ENCODE peak calls at places on chromosome 17, in eight cellular contexts. L is ovary, F is SK-N-MC, O is Panc1, Z is cardiac muscle cell, D is colonic mucosa, B is left ventricle myocardium inferior, J is mesenchymal stem cell. W is an unnamed sample. For H3K9me3, the result is how much of the 10 kb centered on the place peaks cover.

GRCh38 chr17:73494955-73495349 is 149.3 kb downstream of the SDK2 start:
- DNase-seq in O (no peak), F (no peak), L (no peak), D (no peak), J (no peak), B (no peak), Z (no peak), W (no peak)

GRCh38 chr17:78724544-78724943 is 57.5 kb downstream of the CYTH1 start:
- DNase-seq in J (no peak), Z (no peak), B (no peak), L (no peak), F (no peak), O (no peak), D (no peak), W (no peak)

GRCh38 chr17:71422968-71423367 is 697.9 kb upstream of the SOX9 start:
- DNase-seq in L (no peak), O (no peak), Z (no peak), D (no peak), F (no peak), J (no peak), B (no peak), W (no peak)

GRCh38 chr17:49742256-49742655 is 21.7 kb downstream of the FAM117A start:
- DNase-seq in Z (peak), J (no peak), L (no peak), D (no peak), F (no peak), O (no peak), B (no peak), W (no peak)

GRCh38 chr17:74865504-74866197 is 6.0 kb upstream of the GRIN2C start:
- DNase-seq in J (no peak), L (no peak), F (no peak), O (no peak), D (no peak), B (no peak), Z (no peak), W (no peak)

GRCh38 chr17:65572186-65572580 is 10.7 kb upstream of the AXIN2 start:
- DNase-seq in D (no peak), Z (no peak), O (no peak), F (no peak), L (no peak), J (no peak), B (no peak), W (no peak)

GRCh38 chr17:83065660-83066542 is 13.5 kb upstream of the METRNL start:
- DNase-seq in B (peak), J (no peak), D (peak), F (no peak), Z (no peak), L (peak), O (no peak), W (no peak)

GRCh38 chr17:64466019-64466735 is 17.3 kb downstream of the MILR1 start:
- DNase-seq in F (no peak), Z (no peak), L (no peak), B (no peak), O (no peak), J (no peak), D (no peak), W (no peak)

GRCh38 chr17:63082952-63083351 is 116.9 kb downstream of the TANC2 start:
- DNase-seq in F (no peak), L (no peak), D (no peak), J (peak), O (no peak), B (no peak), Z (no peak), W (no peak)

GRCh38 chr17:44931376-44931775 is 16.1 kb upstream of the GFAP start:
- DNase-seq in F (no peak), B (peak), J (no peak), O (no peak), D (no peak), L (no peak), Z (no peak), W (no peak)

DNA sequence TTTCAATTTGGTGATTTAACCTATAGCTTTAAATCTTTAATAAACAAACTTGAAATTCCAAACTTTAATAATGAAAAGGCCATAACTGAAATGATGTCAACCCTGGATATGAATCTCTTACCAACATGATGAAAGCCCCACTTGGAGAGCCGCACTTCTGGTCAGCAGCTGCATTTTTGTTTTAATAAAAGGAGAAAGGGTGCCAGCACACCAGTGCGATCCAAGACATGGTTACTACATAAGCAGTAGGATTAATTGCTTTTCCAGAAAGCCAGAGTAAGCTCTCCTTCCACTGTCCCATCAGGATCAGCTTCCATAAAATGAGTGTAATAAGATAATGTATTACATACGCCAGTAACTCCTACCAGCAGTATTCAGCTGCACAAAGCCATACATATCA is 26.2 kb upstream of the NACA2 start:
- DNase-seq in O (no peak), Z (no peak), J (no peak), D (no peak), F (no peak), L (no peak), B (no peak), W (no peak)
- H3K9me3 ChIP-seq in O (under half), Z (under half), J (half or more), D (under half), F (under half), L (under half), B (under half), W (under half)

DNA sequence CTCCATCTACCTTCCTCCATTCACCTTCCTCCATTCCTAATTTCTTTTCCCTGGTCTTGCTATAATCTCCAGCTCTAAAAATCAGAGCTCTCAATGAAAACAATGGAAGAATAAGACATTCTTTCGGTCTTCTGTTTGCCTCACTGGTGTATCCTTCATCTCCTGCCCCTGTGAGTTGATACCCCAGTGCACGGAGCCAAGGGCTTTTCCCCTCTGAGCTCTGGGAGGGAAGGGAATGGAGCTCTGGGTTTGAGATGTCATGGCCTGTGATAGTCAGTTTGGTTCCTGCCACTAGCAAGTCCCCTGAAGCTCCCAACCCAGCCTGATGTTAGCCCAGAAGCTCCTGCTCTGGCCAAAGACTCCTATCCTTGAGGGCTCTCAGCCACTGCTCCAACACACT is 36.6 kb upstream of the DNAH9 start:
- DNase-seq in J (no peak), Z (no peak), B (no peak), D (no peak), L (no peak), O (no peak), F (no peak), W (no peak)
- H3K9me3 ChIP-seq in J (under half), Z (under half), B (under half), D (under half), L (under half), O (under half), F (under half), W (under half)

GRCh38 chr17:52546493-52546892 is 388.0 kb upstream of the CA10 start:
- DNase-seq in F (no peak), Z (no peak), B (no peak), L (no peak), D (no peak), O (no peak), J (no peak), W (no peak)
- H3K9me3 ChIP-seq in F (under half), Z (under half), B (under half), L (under half), D (under half), O (under half), J (under half), W (under half)

DNA sequence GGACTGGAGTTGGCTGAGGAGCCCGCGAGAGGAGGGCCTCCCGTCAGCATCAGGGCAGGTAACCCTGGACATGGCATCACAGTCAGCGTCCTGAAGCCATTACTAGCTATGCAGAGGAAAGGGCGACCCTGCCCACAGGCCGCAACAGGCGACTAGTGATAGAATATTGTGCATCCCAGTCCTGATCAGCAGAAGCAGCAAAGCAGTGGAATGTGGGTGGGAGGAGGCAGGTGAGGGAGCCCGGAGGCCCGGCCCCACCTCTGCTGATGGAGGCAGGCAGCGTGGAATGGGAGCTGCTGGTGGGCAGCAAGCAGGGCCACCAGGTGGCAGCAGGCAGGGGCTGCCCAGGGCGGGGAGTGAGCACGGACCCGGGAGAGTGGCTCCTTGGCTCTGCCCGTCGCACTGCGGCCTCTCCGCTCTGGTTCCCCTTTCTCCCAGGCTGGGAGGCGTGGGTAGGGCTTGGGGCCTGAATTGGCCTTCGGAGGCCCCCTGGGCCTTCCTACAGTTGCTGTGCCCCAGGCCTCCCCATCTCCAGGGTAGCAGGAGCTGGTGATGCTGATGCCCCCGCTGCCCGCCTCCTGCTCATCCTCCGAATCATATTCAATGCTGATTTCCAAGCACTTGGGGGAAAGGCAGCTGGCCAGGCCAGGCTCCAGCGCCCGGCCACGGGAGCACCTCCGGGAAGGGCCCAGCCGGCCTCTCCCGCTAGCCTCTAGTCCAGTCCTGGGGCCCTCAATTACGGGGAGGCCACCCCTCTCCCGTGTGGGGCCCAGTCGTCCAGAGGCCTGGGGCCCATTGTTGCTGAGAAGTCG is 20.2 kb downstream of the TSPOAP1 start:
- DNase-seq in B (no peak), Z (peak), F (no peak), D (no peak), O (no peak), L (no peak), J (no peak), W (no peak)
- H3K9me3 ChIP-seq in B (under half), Z (under half), F (under half), D (under half), O (under half), L (under half), J (under half), W (under half)

DNA sequence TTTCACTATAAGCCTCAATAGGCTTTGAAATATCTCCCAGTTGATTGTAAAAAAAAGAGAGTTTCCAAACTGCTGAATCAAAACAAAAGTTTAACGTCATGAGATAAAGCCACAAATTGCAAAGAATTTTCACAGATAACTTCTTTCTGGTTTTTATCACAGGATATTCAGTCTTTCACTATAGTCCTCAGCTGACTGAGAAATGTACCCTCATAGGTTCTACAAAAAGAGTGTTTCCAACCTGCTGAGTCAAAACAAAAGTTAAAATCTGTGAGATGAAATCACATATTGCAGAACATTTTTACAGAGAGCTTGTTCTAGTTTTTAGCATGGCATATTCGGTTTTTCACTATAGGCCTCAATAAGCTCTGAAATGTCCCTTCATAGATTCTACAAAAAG is 559.2 kb downstream of the KCNJ18 start:
- DNase-seq in Z (no peak), L (no peak), J (no peak), B (no peak), F (no peak), D (no peak), O (no peak), W (no peak)
- H3K9me3 ChIP-seq in Z (under half), L (under half), J (under half), B (under half), F (under half), D (under half), O (under half), W (under half)

DNA sequence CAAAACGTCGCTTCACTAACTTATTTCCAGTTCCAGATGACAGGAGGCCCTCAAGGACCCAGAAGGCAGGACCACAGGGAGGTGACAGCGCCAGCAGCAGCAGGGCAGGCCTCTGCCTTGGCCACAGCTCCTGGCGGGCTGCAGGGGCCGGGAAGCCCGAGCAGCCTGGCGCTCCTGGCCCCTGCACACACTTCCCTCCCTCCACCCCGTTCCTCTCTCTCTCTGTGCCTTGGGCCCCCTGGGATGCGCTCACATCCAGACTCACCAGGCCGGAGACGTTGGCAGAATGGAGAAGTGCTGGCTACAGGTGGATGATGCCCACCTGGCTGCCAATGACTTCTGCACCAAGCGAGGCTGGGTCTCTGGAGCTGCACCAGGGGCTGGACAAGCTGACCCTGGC is 12.7 kb downstream of the ZNF594 start:
- DNase-seq in O (no peak), B (no peak), Z (no peak), F (no peak), L (no peak), D (no peak), J (no peak), W (no peak)
- H3K9me3 ChIP-seq in O (half or more), B (half or more), Z (under half), F (under half), L (half or more), D (under half), J (half or more), W (under half)

GRCh38 chr17:54280741-54281140 is 458.0 kb downstream of the KIF2B start:
- DNase-seq in B (no peak), L (no peak), Z (no peak), O (no peak), D (no peak), F (no peak), J (no peak), W (no peak)
- H3K9me3 ChIP-seq in B (under half), L (under half), Z (under half), O (under half), D (under half), F (under half), J (under half), W (under half)

DNA sequence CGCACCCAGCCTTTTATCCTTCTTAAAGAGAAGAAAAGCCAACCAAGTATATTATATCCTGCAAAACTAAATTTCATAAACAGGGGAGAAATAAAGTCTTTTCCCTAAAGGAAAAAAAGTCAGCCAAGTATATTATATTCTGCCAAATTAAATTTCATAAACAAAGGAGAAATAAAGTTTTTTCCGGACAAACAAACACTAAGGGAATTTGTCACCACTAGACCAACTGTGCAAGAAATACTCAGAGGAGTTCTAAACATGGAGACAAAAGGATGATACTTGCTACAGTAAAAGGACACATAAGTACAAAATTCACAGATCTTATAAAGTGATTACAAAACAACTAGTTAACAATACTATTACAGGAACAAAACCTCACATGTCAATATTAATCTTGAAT is 14.4 kb upstream of the CCL18 start:
- DNase-seq in D (no peak), J (no peak), Z (no peak), B (no peak), F (no peak), O (no peak), L (no peak), W (no peak)
- H3K9me3 ChIP-seq in D (under half), J (under half), Z (under half), B (half or more), F (under half), O (under half), L (under half), W (under half)

GRCh38 chr17:16623282-16623681 is 30.4 kb downstream of the ZNF624 start:
- DNase-seq in D (no peak), Z (no peak), J (no peak), B (no peak), O (no peak), F (no peak), L (no peak), W (no peak)
- H3K9me3 ChIP-seq in D (under half), Z (under half), J (half or more), B (half or more), O (half or more), F (under half), L (under half), W (under half)